ENCODE peak calls at places on chromosome 6, in five cellular contexts. One of them, this sample, is unnamed.

GRCh38 chr6:44257753-44258324 is 511 bp upstream of the SLC35B2 start:
- DNase-seq in GM03348: no peak
- DNase-seq in putamen: no peak
- DNase-seq in NCI-H1694 treated with DMSO at 0.1 percent for 48 hours: no peak
- DNase-seq in fibroblast of pulmonary artery: no peak
- DNase-seq in this sample: no peak

GRCh38 chr6:33589723-33590530 is 9.9 kb upstream of the BAK1 start:
- DNase-seq in GM03348: peak
- DNase-seq in NCI-H1694 treated with DMSO at 0.1 percent for 48 hours: peak
- DNase-seq in fibroblast of pulmonary artery: peak
- DNase-seq in putamen: no peak
- DNase-seq in this sample: peak

GRCh38 chr6:130853555-130854183 is 26.5 kb downstream of the SMLR1 start:
- DNase-seq in NCI-H1694 treated with DMSO at 0.1 percent for 48 hours: no peak
- DNase-seq in GM03348: peak
- DNase-seq in fibroblast of pulmonary artery: no peak
- DNase-seq in putamen: no peak
- DNase-seq in this sample: no peak

GRCh38 chr6:155398701-155399061 is 57.0 kb downstream of the NOX3 start:
- DNase-seq in fibroblast of pulmonary artery: no peak
- DNase-seq in NCI-H1694 treated with DMSO at 0.1 percent for 48 hours: no peak
- DNase-seq in putamen: no peak
- DNase-seq in GM03348: no peak
- DNase-seq in this sample: no peak

GRCh38 chr6:108578166-108578565 is 17.4 kb downstream of the FOXO3 start:
- DNase-seq in putamen: no peak
- DNase-seq in GM03348: no peak
- DNase-seq in NCI-H1694 treated with DMSO at 0.1 percent for 48 hours: no peak
- DNase-seq in fibroblast of pulmonary artery: no peak
- DNase-seq in this sample: no peak

GRCh38 chr6:148577687-148578488 is 168.9 kb upstream of the UST start:
- DNase-seq in fibroblast of pulmonary artery: peak
- DNase-seq in putamen: peak
- DNase-seq in NCI-H1694 treated with DMSO at 0.1 percent for 48 hours: peak
- DNase-seq in GM03348: peak
- DNase-seq in this sample: peak

GRCh38 chr6:41537359-41537758 is 8.8 kb upstream of the FOXP4 start:
- DNase-seq in NCI-H1694 treated with DMSO at 0.1 percent for 48 hours: no peak
- DNase-seq in GM03348: no peak
- DNase-seq in fibroblast of pulmonary artery: no peak
- DNase-seq in putamen: no peak
- DNase-seq in this sample: no peak

GRCh38 chr6:167107787-167108186 is 15.1 kb upstream of the CCR6 start:
- DNase-seq in NCI-H1694 treated with DMSO at 0.1 percent for 48 hours: no peak
- DNase-seq in fibroblast of pulmonary artery: no peak
- DNase-seq in putamen: no peak
- DNase-seq in GM03348: no peak
- DNase-seq in this sample: no peak

GRCh38 chr6:2733324-2733723 is 17.4 kb downstream of the MYLK4 start:
- DNase-seq in putamen: peak
- DNase-seq in fibroblast of pulmonary artery: no peak
- DNase-seq in GM03348: no peak
- DNase-seq in NCI-H1694 treated with DMSO at 0.1 percent for 48 hours: no peak
- DNase-seq in this sample: no peak

GRCh38 chr6:40733290-40733689 is 146.1 kb upstream of the LRFN2 start:
- DNase-seq in GM03348: no peak
- DNase-seq in putamen: no peak
- DNase-seq in NCI-H1694 treated with DMSO at 0.1 percent for 48 hours: no peak
- DNase-seq in fibroblast of pulmonary artery: no peak
- DNase-seq in this sample: no peak

GRCh38 chr6:162636167-162636566 is 91.4 kb downstream of the PRKN start:
- DNase-seq in GM03348: no peak
- DNase-seq in NCI-H1694 treated with DMSO at 0.1 percent for 48 hours: no peak
- DNase-seq in fibroblast of pulmonary artery: no peak
- DNase-seq in putamen: no peak
- DNase-seq in this sample: no peak

GRCh38 chr6:127216821-127217789 is 49.6 kb upstream of the RNF146 start:
- DNase-seq in GM03348: no peak
- DNase-seq in putamen: no peak
- DNase-seq in fibroblast of pulmonary artery: no peak
- DNase-seq in NCI-H1694 treated with DMSO at 0.1 percent for 48 hours: no peak
- DNase-seq in this sample: no peak

GRCh38 chr6:165232277-165232654 is 77.1 kb downstream of the C6orf118 start:
- DNase-seq in GM03348: no peak
- DNase-seq in fibroblast of pulmonary artery: no peak
- DNase-seq in putamen: peak
- DNase-seq in NCI-H1694 treated with DMSO at 0.1 percent for 48 hours: no peak
- DNase-seq in this sample: no peak

GRCh38 chr6:14791525-14791924 is 454.3 kb upstream of the JARID2 start:
- DNase-seq in fibroblast of pulmonary artery: no peak
- DNase-seq in NCI-H1694 treated with DMSO at 0.1 percent for 48 hours: peak
- DNase-seq in GM03348: peak
- DNase-seq in putamen: no peak
- DNase-seq in this sample: no peak

GRCh38 chr6:132693478-132693877 is 20.4 kb downstream of the VNN1 start:
- DNase-seq in NCI-H1694 treated with DMSO at 0.1 percent for 48 hours: no peak
- DNase-seq in putamen: no peak
- DNase-seq in GM03348: no peak
- DNase-seq in fibroblast of pulmonary artery: peak
- DNase-seq in this sample: no peak

GRCh38 chr6:90110971-90111370 is 185.7 kb downstream of the BACH2 start:
- DNase-seq in GM03348: no peak
- DNase-seq in NCI-H1694 treated with DMSO at 0.1 percent for 48 hours: no peak
- DNase-seq in fibroblast of pulmonary artery: no peak
- DNase-seq in putamen: no peak
- DNase-seq in this sample: no peak

GRCh38 chr6:155146205-155146604 is 117.6 kb upstream of the CLDN20 start:
- DNase-seq in putamen: no peak
- DNase-seq in GM03348: no peak
- DNase-seq in fibroblast of pulmonary artery: no peak
- DNase-seq in NCI-H1694 treated with DMSO at 0.1 percent for 48 hours: no peak
- DNase-seq in this sample: no peak